ENCODE peak calls at places on chromosomes 13 and 19, in four cellular contexts. T is lower leg skin, I is heart left ventricle, D is GM12892. A is an unnamed sample.
A peak's percentile ranks its signal among the peaks of the same experiment; 100 is the strongest.

GRCh38 chr19:20423381-20424207 is 142.0 kb downstream of the ZNF737 start:
- DNase-seq in T (peak; percentile 44), I (peak; percentile 47), D (no peak), A (peak; percentile 27)

GRCh38 chr19:55179570-55180484 is at the start of gene SYT5:
- DNase-seq in T (no peak), I (no peak), D (peak; percentile 66), A (peak; percentile 79)

GRCh38 chr19:44808463-44809371 is at the start of gene BCAM:
- DNase-seq in T (no peak), I (peak; percentile 87), D (no peak), A (peak; percentile 55)

GRCh38 chr19:41319500-41320184 is 9.7 kb downstream of the CCDC97 start:
- DNase-seq in T (no peak), I (no peak), D (no peak), A (no peak)

GRCh38 chr19:2291185-2291751 is 9.3 kb upstream of the PEAK3 start:
- DNase-seq in T (no peak), I (no peak), D (no peak), A (no peak)

GRCh38 chr13:110518571-110518970 is 43.0 kb downstream of the RAB20 start:
- DNase-seq in T (no peak), I (no peak), D (no peak), A (no peak)

GRCh38 chr13:41284512-41285288 is 21.3 kb upstream of the MTRF1 start:
- DNase-seq in T (no peak), I (no peak), D (no peak), A (no peak)

GRCh38 chr19:10203686-10204085 is 8.9 kb upstream of the DNMT1 start:
- DNase-seq in T (no peak), I (no peak), D (no peak), A (no peak)

GRCh38 chr13:98476106-98476505 is 100.8 kb downstream of the STK24 start:
- DNase-seq in T (no peak), I (no peak), D (peak; percentile 53), A (no peak)

GRCh38 chr19:11041966-11042627 is 47.2 kb upstream of the LDLR start:
- DNase-seq in T (no peak), I (no peak), D (no peak), A (no peak)

GRCh38 chr19:34471906-34472305 is 9.7 kb upstream of the WTIP start:
- DNase-seq in T (no peak), I (no peak), D (no peak), A (no peak)

GRCh38 chr13:102686024-102686423 is 8.8 kb downstream of the METTL21C start:
- DNase-seq in T (no peak), I (no peak), D (no peak), A (no peak)

GRCh38 chr19:10601999-10602329 is 14.9 kb upstream of the AP1M2 start:
- DNase-seq in T (no peak), I (no peak), D (no peak), A (no peak)

GRCh38 chr19:43765109-43765876 is 10.5 kb upstream of the SMG9 start:
- DNase-seq in T (peak; percentile 71), I (peak; percentile 77), D (no peak), A (peak; percentile 38)

GRCh38 chr13:66532146-66532545 is 698.0 kb downstream of the PCDH9 start:
- DNase-seq in T (no peak), I (no peak), D (no peak), A (no peak)

GRCh38 chr13:78603240-78603947 is at the start of gene POU4F1:
- DNase-seq in T (no peak), I (no peak), D (peak; percentile 65), A (peak; percentile 88)

GRCh38 chr13:107222619-107223018 is 654.7 kb upstream of the ARGLU1 start:
- DNase-seq in T (no peak), I (no peak), D (no peak), A (no peak)

GRCh38 chr13:50122465-50122864 is 107.2 kb downstream of the KCNRG start:
- DNase-seq in T (no peak), I (no peak), D (no peak), A (no peak)

GRCh38 chr13:52738719-52739467 is 727 bp downstream of the CNMD start:
- DNase-seq in T (no peak), I (no peak), D (peak; percentile 43), A (peak; percentile 44)

GRCh38 chr13:46211116-46211515 is 612 bp upstream of the LRRC63 start:
- DNase-seq in T (no peak), I (no peak), D (no peak), A (peak; percentile 94)

GRCh38 chr19:39078436-39079200 is 5.5 kb upstream of the ACP7 start:
- DNase-seq in T (no peak), I (no peak), D (no peak), A (no peak)

GRCh38 chr19:10602330-10603083 is 15.4 kb upstream of the AP1M2 start:
- DNase-seq in T (peak; percentile 77), I (peak; percentile 87), D (peak; percentile 94), A (peak; percentile 92)

GRCh38 chr13:61286148-61286745 is 129.4 kb downstream of the PCDH20 start:
- DNase-seq in T (no peak), I (no peak), D (no peak), A (no peak)

GRCh38 chr13:101527130-101527529 is 74.7 kb downstream of the ITGBL1 start:
- DNase-seq in T (no peak), I (no peak), D (no peak), A (no peak)

GRCh38 chr13:113219311-113219940 is 10.0 kb downstream of the CUL4A start:
- DNase-seq in T (no peak), I (no peak), D (no peak), A (peak; percentile 88)

GRCh38 chr19:47607564-47608073 is 1.3 kb upstream of the BICRA start:
- DNase-seq in T (no peak), I (no peak), D (no peak), A (no peak)

GRCh38 chr19:47609885-47610545 is 1.1 kb downstream of the BICRA start:
- DNase-seq in T (no peak), I (peak; percentile 50), D (no peak), A (peak; percentile 70)

GRCh38 chr19:47610546-47610894 is 1.6 kb downstream of the BICRA start:
- DNase-seq in T (no peak), I (no peak), D (no peak), A (peak; percentile 51)

GRCh38 chr19:47608074-47608907 is 643 bp upstream of the BICRA start:
- DNase-seq in T (peak; percentile 92), I (peak; percentile 95), D (peak; percentile 95), A (peak; percentile 94)

GRCh38 chr19:47608908-47609879 is at the start of gene BICRA:
- DNase-seq in T (peak; percentile 74), I (peak; percentile 88), D (peak; percentile 72), A (peak; percentile 90)
- TF ChIP-seq POLR2A in T (no peak), I (no peak), D (no peak), A (no peak)

GRCh38 chr19:4471400-4472173 is 510 bp upstream of the HDGFL2 start:
- DNase-seq in T (peak; percentile 99), I (peak; percentile 99), D (peak; percentile 99), A (peak; percentile 100)
- TF ChIP-seq POLR2A in T (no peak), I (peak; percentile 79), D (no peak), A (peak; percentile 91)

GRCh38 chr19:53537523-53538377 is at the start of gene ZNF331:
- DNase-seq in T (peak; percentile 71), I (peak; percentile 89), D (peak; percentile 65), A (peak; percentile 91)
- TF ChIP-seq POLR2A in T (no peak), I (peak; percentile 55), D (peak; percentile 59), A (peak; percentile 50)

DNA sequence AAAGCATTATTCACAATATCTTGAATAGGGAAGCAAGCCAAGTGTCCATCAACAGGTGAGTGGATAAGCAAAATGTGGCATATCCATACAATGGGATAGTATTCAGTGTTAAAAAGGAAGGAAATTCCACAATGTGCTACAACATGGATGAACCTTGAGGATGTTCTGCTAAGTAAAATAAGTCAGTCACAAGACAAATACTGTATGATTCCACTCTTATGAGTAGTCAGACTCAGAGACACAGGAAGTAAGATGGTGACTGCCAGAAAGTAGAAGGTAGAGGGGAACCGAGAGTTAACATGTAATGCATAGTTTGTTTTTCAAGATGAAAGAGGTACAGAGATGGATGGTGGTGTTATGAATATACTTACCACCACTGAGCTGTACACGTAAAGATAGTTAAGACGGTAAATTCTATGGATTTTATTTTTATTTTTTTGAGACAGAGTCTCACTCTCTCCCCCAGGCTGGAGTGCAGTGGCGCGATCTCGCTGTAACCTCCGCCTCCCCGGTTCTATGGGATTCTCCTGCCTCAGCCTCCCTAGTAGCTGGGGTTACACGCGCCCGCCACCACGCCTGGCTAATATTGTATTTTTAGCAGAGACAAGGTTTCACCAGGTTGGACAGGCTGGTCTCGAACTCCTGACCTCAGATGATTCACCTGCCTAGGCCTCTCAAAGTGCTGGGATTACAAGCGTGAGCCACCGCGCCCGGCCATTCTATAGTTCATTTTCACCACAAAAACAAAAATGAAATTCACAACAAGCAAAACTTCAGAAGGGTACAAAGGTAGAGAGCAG is 1.0 kb upstream of the CHAMP1 start:
- DNase-seq in T (no peak), I (no peak), D (no peak), A (peak; percentile 48)
- TF ChIP-seq POLR2A in T (no peak), I (no peak), D (peak; percentile 70), A (no peak)

GRCh38 chr19:12696366-12697335 is at the start of gene FBXW9:
- DNase-seq in T (peak; percentile 96), I (peak; percentile 95), D (peak; percentile 99), A (peak; percentile 98)
- TF ChIP-seq POLR2A in T (no peak), I (peak; percentile 66), D (peak; percentile 86), A (peak; percentile 80)

A was measured in erythroblast.